ENCODE peak calls at places on chromosomes 13 and 19, in six cellular contexts. One of them, this sample, is unnamed.

GRCh38 chr13:27619093-27619705 is 1.1 kb downstream of the LNX2 start:
- DNase-seq in iPS DF 6.9: no peak
- DNase-seq in non-pigmented ciliary epithelial cell: no peak
- DNase-seq in T-helper 1 cell: no peak
- DNase-seq in nucleus accumbens: no peak
- DNase-seq in upper lobe of right lung: no peak
- DNase-seq in this sample: peak; percentile 63

GRCh38 chr13:33235564-33235963 is 50.0 kb downstream of the STARD13 start:
- DNase-seq in iPS DF 6.9: no peak
- DNase-seq in non-pigmented ciliary epithelial cell: no peak
- DNase-seq in T-helper 1 cell: no peak
- DNase-seq in nucleus accumbens: no peak
- DNase-seq in upper lobe of right lung: no peak
- DNase-seq in this sample: no peak

GRCh38 chr19:57812201-57812600 is 2.5 kb downstream of the ZNF552 start:
- DNase-seq in iPS DF 6.9: no peak
- DNase-seq in non-pigmented ciliary epithelial cell: no peak
- DNase-seq in T-helper 1 cell: no peak
- DNase-seq in nucleus accumbens: no peak
- DNase-seq in upper lobe of right lung: no peak
- DNase-seq in this sample: no peak

GRCh38 chr13:109297628-109298027 is 488.8 kb downstream of the IRS2 start:
- DNase-seq in iPS DF 6.9: no peak
- DNase-seq in non-pigmented ciliary epithelial cell: peak; percentile 72
- DNase-seq in T-helper 1 cell: no peak
- DNase-seq in nucleus accumbens: no peak
- DNase-seq in upper lobe of right lung: no peak
- DNase-seq in this sample: peak; percentile 89

GRCh38 chr13:59340151-59340550 is 823.6 kb downstream of the DIAPH3 start:
- DNase-seq in iPS DF 6.9: no peak
- DNase-seq in non-pigmented ciliary epithelial cell: no peak
- DNase-seq in T-helper 1 cell: no peak
- DNase-seq in nucleus accumbens: no peak
- DNase-seq in upper lobe of right lung: no peak
- DNase-seq in this sample: no peak

GRCh38 chr13:41019027-41019487 is at the start of gene ELF1:
- DNase-seq in iPS DF 6.9: no peak
- DNase-seq in non-pigmented ciliary epithelial cell: no peak
- DNase-seq in T-helper 1 cell: peak; percentile 17
- DNase-seq in nucleus accumbens: no peak
- DNase-seq in upper lobe of right lung: no peak
- DNase-seq in this sample: peak; percentile 65

GRCh38 chr19:28213476-28214082 is 999.4 kb downstream of the UQCRFS1 start:
- DNase-seq in iPS DF 6.9: peak; percentile 22
- DNase-seq in non-pigmented ciliary epithelial cell: no peak
- DNase-seq in T-helper 1 cell: no peak
- DNase-seq in nucleus accumbens: no peak
- DNase-seq in upper lobe of right lung: no peak
- DNase-seq in this sample: peak; percentile 80

GRCh38 chr13:111472083-111472482 is 151.6 kb downstream of the TEX29 start:
- DNase-seq in iPS DF 6.9: no peak
- DNase-seq in non-pigmented ciliary epithelial cell: no peak
- DNase-seq in T-helper 1 cell: no peak
- DNase-seq in nucleus accumbens: no peak
- DNase-seq in upper lobe of right lung: no peak
- DNase-seq in this sample: no peak